ENCODE peak calls at places on chromosomes 12 and 14, in five cellular contexts. O, M, J, R and Z are unnamed samples.
A peak's percentile ranks its signal among the peaks of the same experiment; 100 is the strongest.

GRCh38 chr12:94242871-94243270 is 94.5 kb downstream of the PLXNC1 start:
- DNase-seq in O (no peak), M (no peak), J (no peak), R (no peak), Z (peak; percentile 28)

GRCh38 chr14:59463773-59464650 is 1.2 kb downstream of the GPR135 start:
- DNase-seq in O (peak; percentile 37), M (no peak), J (no peak), R (no peak), Z (peak; percentile 22)

GRCh38 chr12:75836533-75836932 is 195.0 kb downstream of the PHLDA1 start:
- DNase-seq in O (no peak), M (no peak), J (no peak), R (peak; percentile 56), Z (no peak)

GRCh38 chr12:105921872-105922669 is 216.7 kb downstream of the NUAK1 start:
- DNase-seq in O (peak; percentile 10), M (no peak), J (no peak), R (peak; percentile 60), Z (peak; percentile 52)

GRCh38 chr12:127964717-127965116 is 302.3 kb upstream of the TMEM132C start:
- DNase-seq in O (no peak), M (no peak), J (no peak), R (no peak), Z (no peak)

GRCh38 chr12:117412465-117413190 is 51.2 kb upstream of the NOS1 start:
- DNase-seq in O (peak; percentile 23), M (no peak), J (no peak), R (no peak), Z (peak; percentile 38)

GRCh38 chr14:26917086-26917485 is 319.3 kb upstream of the NOVA1 start:
- DNase-seq in O (no peak), M (peak; percentile 33), J (peak; percentile 2), R (peak; percentile 78), Z (no peak)

GRCh38 chr12:50985322-50985721 is 33.0 kb downstream of the HIGD1C start:
- DNase-seq in O (no peak), M (peak; percentile 67), J (peak; percentile 74), R (peak; percentile 66), Z (no peak)

GRCh38 chr14:53062856-53063255 is 90.3 kb downstream of the DDHD1 start:
- DNase-seq in O (no peak), M (no peak), J (peak; percentile 70), R (peak; percentile 53), Z (no peak)

GRCh38 chr14:70822706-70823185 is 13.4 kb upstream of the MAP3K9 start:
- DNase-seq in O (peak; percentile 53), M (peak; percentile 25), J (peak; percentile 2), R (no peak), Z (peak; percentile 43)

GRCh38 chr12:116299548-116300150 is 22.2 kb upstream of the MED13L start:
- DNase-seq in O (no peak), M (no peak), J (peak; percentile 32), R (peak; percentile 82), Z (no peak)

GRCh38 chr12:114913871-114914801 is 230.2 kb upstream of the TBX3 start:
- DNase-seq in O (no peak), M (no peak), J (peak; percentile 65), R (peak; percentile 81), Z (no peak)

GRCh38 chr14:90858511-90858910 is 42.3 kb upstream of the TTC7B start:
- DNase-seq in O (no peak), M (no peak), J (no peak), R (no peak), Z (no peak)

GRCh38 chr14:71574976-71575375 is 357.3 kb upstream of the RGS6 start:
- DNase-seq in O (no peak), M (no peak), J (peak; percentile 92), R (peak; percentile 91), Z (no peak)

GRCh38 chr12:100963381-100963780 is 168.8 kb downstream of the ANO4 start:
- DNase-seq in O (no peak), M (no peak), J (no peak), R (no peak), Z (no peak)

GRCh38 chr14:99758121-99758871 is 34.9 kb upstream of the EML1 start:
- DNase-seq in O (no peak), M (peak; percentile 30), J (peak; percentile 96), R (peak; percentile 93), Z (no peak)

GRCh38 chr12:1635656-1636055 is 6.6 kb downstream of the WNT5B start:
- DNase-seq in O (no peak), M (no peak), J (no peak), R (no peak), Z (no peak)

GRCh38 chr12:46209914-46210834 is 58.7 kb downstream of the SLC38A1 start:
- DNase-seq in O (peak; percentile 25), M (no peak), J (no peak), R (no peak), Z (peak; percentile 41)

GRCh38 chr12:81294325-81295190 is 216.7 kb downstream of the ACSS3 start:
- DNase-seq in O (no peak), M (no peak), J (no peak), R (no peak), Z (no peak)

GRCh38 chr14:90519262-90519920 is 122.6 kb downstream of the CALM1 start:
- DNase-seq in O (no peak), M (no peak), J (no peak), R (no peak), Z (no peak)

GRCh38 chr14:53741379-53742225 is 215.0 kb downstream of the BMP4 start:
- DNase-seq in O (no peak), M (no peak), J (peak; percentile 32), R (peak; percentile 79), Z (no peak)

GRCh38 chr12:124248862-124249825 is 45.7 kb upstream of the RFLNA start:
- DNase-seq in O (no peak), M (no peak), J (no peak), R (peak; percentile 56), Z (no peak)

GRCh38 chr12:94597268-94597667 is 53.1 kb downstream of the TMCC3 start:
- DNase-seq in O (no peak), M (no peak), J (no peak), R (no peak), Z (no peak)

GRCh38 chr14:92684801-92685560 is 63.4 kb downstream of the LGMN start:
- DNase-seq in O (no peak), M (no peak), J (no peak), R (no peak), Z (no peak)

GRCh38 chr14:103019827-103020226 is 37.5 kb downstream of the CDC42BPB start:
- DNase-seq in O (no peak), M (no peak), J (no peak), R (peak; percentile 51), Z (no peak)

GRCh38 chr12:102106905-102107304 is 13.0 kb downstream of the NUP37 start:
- DNase-seq in O (no peak), M (no peak), J (no peak), R (no peak), Z (no peak)

GRCh38 chr14:99725774-99726537 is 41.9 kb downstream of the CYP46A1 start:
- DNase-seq in O (no peak), M (no peak), J (no peak), R (no peak), Z (no peak)

GRCh38 chr12:47744005-47744651 is 14.6 kb downstream of the RAPGEF3 start:
- DNase-seq in O (no peak), M (no peak), J (no peak), R (no peak), Z (no peak)

DNA sequence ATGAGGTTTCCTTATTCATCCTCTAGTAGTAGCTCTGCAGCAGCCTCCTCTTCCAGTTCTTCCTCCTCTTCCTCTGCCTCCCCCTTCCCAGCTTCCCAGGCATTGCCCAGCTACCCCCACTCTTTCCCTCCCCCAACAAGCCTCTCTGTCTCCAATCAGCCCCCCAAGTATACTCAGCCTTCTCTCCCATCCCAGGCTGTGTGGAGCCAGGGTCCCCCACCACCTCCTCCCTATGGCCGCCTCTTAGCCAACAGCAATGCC is 7.3 kb upstream of the RNU7-1 start:
- DNase-seq in O (no peak), M (no peak), J (no peak), R (no peak), Z (no peak)
- H3K4me3 ChIP-seq in O (no peak overlapping the region), M (no peak overlapping the region), J (no peak overlapping the region), R (no peak overlapping the region), Z (no peak overlapping the region)

GRCh38 chr12:57151741-57152407 is 4.5 kb upstream of the LRP1-AS start:
- DNase-seq in O (peak; percentile 40), M (no peak), J (peak; percentile 74), R (peak; percentile 74), Z (peak; percentile 61)

GRCh38 chr12:57154076-57154475 is 6.7 kb upstream of the LRP1-AS start:
- DNase-seq in O (peak; percentile 6), M (no peak), J (no peak), R (no peak), Z (no peak)

GRCh38 chr12:57150400-57150799 is 3.0 kb upstream of the LRP1-AS start:
- DNase-seq in O (peak; percentile 11), M (no peak), J (no peak), R (no peak), Z (no peak)

GRCh38 chr12:57153420-57153997 is 6.1 kb upstream of the LRP1-AS start:
- DNase-seq in O (peak; percentile 2), M (no peak), J (no peak), R (no peak), Z (no peak)

DNA sequence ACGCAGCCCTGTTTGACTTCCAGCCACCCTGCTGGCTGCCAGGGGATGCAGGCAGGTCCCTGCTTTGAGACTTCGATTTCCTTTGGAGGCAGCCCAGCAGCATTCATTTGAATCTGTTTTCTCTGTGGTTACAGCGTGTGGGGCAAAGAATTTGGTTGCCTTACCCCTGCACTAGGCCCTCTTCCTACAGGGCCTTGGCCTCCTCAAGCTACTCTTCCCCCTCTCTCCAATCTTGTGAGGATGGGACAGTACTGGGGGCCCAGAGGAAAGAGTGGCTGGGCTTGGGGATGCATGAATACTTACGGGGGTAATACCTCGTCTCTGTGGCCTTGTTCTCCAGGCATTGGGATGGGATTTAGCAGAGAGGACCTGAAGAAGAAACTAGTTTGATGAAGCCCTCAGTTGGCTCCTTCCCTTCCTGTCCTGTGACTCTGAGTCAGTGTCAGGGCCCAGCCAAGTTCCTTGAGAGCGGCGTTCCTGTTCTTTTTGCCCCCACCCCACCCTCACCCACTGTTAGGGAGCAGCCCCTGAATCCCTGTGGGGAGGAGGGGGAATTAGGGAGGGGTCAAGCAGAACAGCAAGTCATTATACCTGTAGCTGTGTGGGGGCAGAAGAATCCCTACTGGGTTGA is 5.1 kb upstream of the LRP1-AS start:
- DNase-seq in O (peak; percentile 22), M (peak; percentile 88), J (peak; percentile 54), R (peak; percentile 74), Z (no peak)
- H3K27ac ChIP-seq in O (peak overlapping the region; percentile 39), M (peak overlapping the region; percentile 73), J (peak overlapping the region; percentile 81), R (peak overlapping the region; percentile 94), Z (peak overlapping the region; percentile 94)

GRCh38 chr12:132550014-132550802 is 60.2 kb downstream of the LRCOL1 start:
- DNase-seq in O (no peak), M (no peak), J (no peak), R (peak; percentile 47), Z (no peak)
- H3K4me3 ChIP-seq in O (no peak overlapping the region), M (no peak overlapping the region), J (no peak overlapping the region), R (no peak overlapping the region), Z (no peak overlapping the region)

GRCh38 chr12:64670039-64670438 is 59.7 kb downstream of the RASSF3 start:
- DNase-seq in O (no peak), M (no peak), J (no peak), R (no peak), Z (no peak)

GRCh38 chr12:64672925-64673409 is 62.7 kb downstream of the RASSF3 start:
- DNase-seq in O (peak; percentile 56), M (no peak), J (peak; percentile 66), R (peak; percentile 54), Z (peak; percentile 49)

GRCh38 chr12:64670856-64671639 is 60.8 kb downstream of the RASSF3 start:
- DNase-seq in O (no peak), M (no peak), J (peak; percentile 69), R (peak; percentile 61), Z (no peak)

GRCh38 chr12:64673490-64674169 is 63.3 kb downstream of the RASSF3 start:
- DNase-seq in O (no peak), M (no peak), J (peak; percentile 19), R (peak; percentile 53), Z (no peak)

GRCh38 chr12:64671682-64672081 is 61.4 kb downstream of the RASSF3 start:
- DNase-seq in O (no peak), M (no peak), J (no peak), R (no peak), Z (no peak)
- H3K27ac ChIP-seq in O (peak overlapping the region; percentile 30), M (peak overlapping the region; percentile 84), J (no peak overlapping the region), R (no peak overlapping the region), Z (peak overlapping the region; percentile 74)